ENCODE peak calls at places on chromosomes 13 and 19, in ten cellular contexts. Q is A549, U is osteoblast, R is pancreas, N is thyroid gland, Y is OCI-LY7, V is GM23338, O is hepatocyte, M is H9, X is astrocyte. P is an unnamed sample.
A peak's percentile ranks its signal among the peaks of the same experiment; 100 is the strongest.

GRCh38 chr13:51270606-51271005 is 48.4 kb downstream of the FAM124A start:
- DNase-seq in Q (no peak), U (no peak), R (no peak), N (no peak), Y (no peak), V (no peak), O (no peak), M (peak; percentile 4), X (no peak), P (no peak)

GRCh38 chr19:39130337-39131254 is 5.0 kb downstream of the PAK4 start:
- DNase-seq in Q (no peak), U (no peak), R (no peak), N (no peak), Y (no peak), V (no peak), O (no peak), M (no peak), X (no peak), P (no peak)

GRCh38 chr19:49272204-49272603 is 52.8 kb downstream of the SLC6A16 start:
- DNase-seq in Q (peak; percentile 44), U (no peak), R (no peak), N (no peak), Y (no peak), V (no peak), O (no peak), M (no peak), X (peak; percentile 74), P (peak; percentile 97)

GRCh38 chr13:84263354-84264069 is 381.2 kb upstream of the SLITRK1 start:
- DNase-seq in Q (no peak), U (no peak), R (no peak), N (peak; percentile 55), Y (no peak), V (no peak), O (peak; percentile 4), M (no peak), X (no peak), P (no peak)

GRCh38 chr13:82480415-82480814 is 1401.9 kb downstream of the SLITRK1 start:
- DNase-seq in Q (no peak), U (no peak), R (no peak), N (no peak), Y (no peak), V (peak; percentile 51), O (no peak), M (no peak), X (no peak), P (no peak)

GRCh38 chr19:3617463-3617862 is 9.1 kb downstream of the CACTIN start:
- DNase-seq in Q (no peak), U (no peak), R (peak; percentile 52), N (no peak), Y (no peak), V (peak; percentile 56), O (no peak), M (peak; percentile 76), X (no peak), P (no peak)

GRCh38 chr19:38023245-38023644 is 116.2 kb downstream of the SIPA1L3 start:
- DNase-seq in Q (no peak), U (no peak), R (no peak), N (no peak), Y (no peak), V (no peak), O (no peak), M (no peak), X (peak; percentile 83), P (no peak)

GRCh38 chr19:28402701-28403290 is 810.2 kb downstream of the UQCRFS1 start:
- DNase-seq in Q (no peak), U (no peak), R (no peak), N (no peak), Y (no peak), V (no peak), O (no peak), M (no peak), X (no peak), P (no peak)

GRCh38 chr19:55103190-55103589 is 14.2 kb downstream of the PPP1R12C start:
- DNase-seq in Q (no peak), U (peak; percentile 75), R (peak; percentile 20), N (no peak), Y (no peak), V (no peak), O (no peak), M (no peak), X (no peak), P (no peak)

GRCh38 chr19:55098716-55099556 is 18.5 kb downstream of the PPP1R12C start:
- DNase-seq in Q (no peak), U (peak; percentile 79), R (peak; percentile 67), N (no peak), Y (no peak), V (no peak), O (no peak), M (no peak), X (no peak), P (no peak)

GRCh38 chr19:55101261-55101660 is 16.2 kb downstream of the PPP1R12C start:
- DNase-seq in Q (no peak), U (no peak), R (peak; percentile 26), N (no peak), Y (no peak), V (no peak), O (no peak), M (no peak), X (no peak), P (no peak)

GRCh38 chr19:55097864-55098715 is 19.3 kb downstream of the PPP1R12C start:
- DNase-seq in Q (no peak), U (peak; percentile 78), R (peak; percentile 58), N (no peak), Y (no peak), V (no peak), O (no peak), M (no peak), X (no peak), P (no peak)

DNA sequence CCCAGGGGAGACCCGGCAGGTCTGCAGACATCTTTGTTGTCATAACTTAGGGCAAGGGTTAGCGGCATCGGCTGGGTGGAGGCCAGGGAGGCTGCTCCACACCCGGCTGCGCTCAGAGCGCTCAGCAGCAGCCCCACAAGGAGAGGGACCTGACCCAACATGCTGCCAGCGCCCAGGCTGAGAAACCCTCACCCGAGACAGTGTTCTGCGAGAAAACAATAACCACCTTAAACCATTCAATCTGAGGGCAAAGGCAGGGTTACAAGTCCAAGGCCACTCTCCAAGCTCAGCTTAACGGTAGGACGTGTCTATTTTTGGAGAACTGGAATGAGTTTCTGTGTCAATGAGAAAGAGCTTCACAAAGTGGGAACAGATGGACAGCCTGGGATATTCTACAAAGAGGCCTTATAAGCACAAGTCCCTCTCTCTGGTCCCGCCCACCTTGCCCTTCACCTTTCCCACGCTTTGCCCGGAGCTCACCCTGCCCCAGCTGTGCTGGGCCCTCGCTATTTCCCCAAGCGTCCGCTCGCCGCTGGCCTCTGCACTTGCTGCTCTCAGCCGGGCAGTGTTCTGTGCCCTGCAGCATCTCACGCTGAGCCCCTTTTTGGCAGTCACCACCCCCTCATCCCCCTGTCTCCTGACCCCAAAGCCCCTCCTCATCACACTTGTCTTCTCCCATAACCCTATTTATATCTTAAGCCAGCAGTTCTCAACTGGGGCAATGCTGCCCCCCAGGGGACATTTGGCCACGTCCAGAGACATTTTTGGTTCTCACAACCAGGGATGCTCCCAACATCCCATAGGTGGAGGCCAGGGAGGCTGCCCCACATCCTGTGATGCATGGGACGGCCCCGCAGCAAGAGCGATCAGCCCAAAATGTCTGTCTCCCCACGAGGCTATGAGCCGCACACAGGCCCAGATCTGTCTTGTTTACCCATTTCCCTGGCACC is 17.6 kb downstream of the PPP1R12C start:
- DNase-seq in Q (no peak), U (peak; percentile 83), R (peak; percentile 46), N (no peak), Y (no peak), V (peak; percentile 79), O (no peak), M (peak; percentile 67), X (no peak), P (no peak)
- TF ChIP-seq CTCF in Q (no peak), U (peak; percentile 22), R (no peak), N (no peak), Y (peak; percentile 56), V (peak; percentile 70), O (peak; percentile 11), M (peak; percentile 57), X (peak; percentile 7), P (peak; percentile 42)

DNA sequence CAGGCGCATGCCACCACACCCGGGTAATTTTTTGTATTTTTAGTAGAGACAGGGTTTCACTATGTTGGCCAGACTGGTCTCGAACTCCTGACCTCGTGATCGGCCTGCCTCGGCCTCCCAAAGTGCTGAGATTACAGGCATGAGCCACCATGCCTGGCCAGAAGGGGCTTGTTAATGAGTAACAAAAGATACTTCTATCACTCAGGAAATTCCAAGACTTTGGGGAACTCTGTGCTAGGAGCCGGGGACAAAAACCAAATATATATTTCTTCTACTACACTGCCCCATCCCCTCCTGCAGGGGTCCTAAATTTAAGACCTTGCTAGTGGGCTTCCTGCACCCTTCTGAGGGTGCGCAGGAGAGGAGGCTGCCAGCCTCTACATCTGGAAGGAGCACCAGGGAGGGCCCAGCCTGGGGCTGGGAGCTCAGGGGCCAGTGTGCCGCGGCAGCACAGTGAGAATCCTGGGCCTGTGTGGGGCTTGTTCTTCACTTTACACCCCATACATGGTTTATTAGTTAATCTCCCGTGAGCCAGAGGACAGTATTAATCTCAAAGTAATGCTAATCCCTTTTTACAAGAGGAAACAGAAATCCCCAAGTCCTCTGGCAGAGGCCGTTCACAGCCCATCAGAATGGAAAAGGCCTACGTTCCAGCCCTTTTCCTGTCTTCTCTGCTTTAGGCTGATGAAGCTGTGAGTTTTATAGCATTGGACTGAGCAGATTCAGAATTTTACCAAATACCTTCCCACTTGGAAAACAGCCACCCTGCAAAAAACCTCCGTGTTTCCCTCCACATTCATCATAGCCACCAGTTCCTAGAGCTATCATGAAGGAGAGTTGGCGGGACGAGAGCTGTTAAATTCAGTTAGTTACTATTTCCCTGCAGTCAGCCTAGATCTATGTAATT is 44.4 kb upstream of the NPAS1 start:
- DNase-seq in Q (no peak), U (no peak), R (no peak), N (no peak), Y (no peak), V (no peak), O (no peak), M (no peak), X (peak; percentile 47), P (no peak)
- H3K4me1 ChIP-seq in Q (peaks cover 41% of the 10 kb centered on the region), U (peaks cover 56% of the 10 kb centered on the region), R (peaks cover 34% of the 10 kb centered on the region), N (peaks cover 50% of the 10 kb centered on the region), Y (no peaks in the 10 kb centered on the region), V (peaks cover 34% of the 10 kb centered on the region), O (peaks cover 37% of the 10 kb centered on the region), M (peaks cover 10% of the 10 kb centered on the region), X (peaks cover 48% of the 10 kb centered on the region), P (peaks cover 11% of the 10 kb centered on the region)

DNA sequence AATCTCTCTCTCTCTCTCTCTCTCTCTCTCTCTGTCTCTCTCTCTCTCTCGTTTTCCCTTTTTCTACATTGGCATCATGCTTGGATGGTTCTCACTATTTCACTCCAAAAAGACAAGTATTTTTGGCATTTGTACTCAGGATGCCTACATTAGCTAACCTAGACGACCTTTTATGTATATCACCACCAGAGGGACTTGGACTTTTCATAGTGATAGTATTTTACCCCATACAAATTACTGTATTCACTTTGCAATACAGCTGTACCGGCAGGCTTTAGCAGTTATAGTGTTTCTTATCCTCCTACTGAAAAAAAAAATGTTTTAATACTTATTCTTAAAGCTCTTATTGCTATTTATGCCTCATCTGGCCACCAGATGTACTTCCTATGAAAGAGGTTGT is 687.2 kb upstream of the KLHL1 start:
- DNase-seq in Q (no peak), U (no peak), R (no peak), N (no peak), Y (no peak), V (no peak), O (no peak), M (no peak), X (no peak), P (no peak)
- TF ChIP-seq CTCF in Q (no peak), U (no peak), R (no peak), N (no peak), Y (no peak), V (no peak), O (no peak), M (peak; percentile 44), X (no peak), P (no peak)

GRCh38 chr13:114062754-114063153 is 69.7 kb downstream of the RASA3 start:
- DNase-seq in Q (no peak), U (no peak), R (peak; percentile 63), N (no peak), Y (no peak), V (no peak), O (no peak), M (no peak), X (no peak), P (no peak)
- H3K4me1 ChIP-seq in Q (peaks cover 48% of the 10 kb centered on the region), U (peaks cover 49% of the 10 kb centered on the region), R (peaks cover 36% of the 10 kb centered on the region), N (peaks cover 27% of the 10 kb centered on the region), Y (peaks cover 37% of the 10 kb centered on the region), V (peaks cover 9% of the 10 kb centered on the region), O (peaks cover 23% of the 10 kb centered on the region), M (no peaks in the 10 kb centered on the region), X (peaks cover 55% of the 10 kb centered on the region), P (peaks cover 8% of the 10 kb centered on the region)

P was measured in foreskin keratinocyte.